ENCODE peak calls at places on chromosomes 1 and 21, in ten cellular contexts. B is astrocyte of the cerebellum; V is HCEC 1CT; E is AG04450; O is effector CD4-positive, alpha-beta T cell; P is CD4-positive, alpha-beta T cell; M is iPS-NIHi11; C is Peyer's patch; G is GM04503; Y is left colon. J is an unnamed sample.

GRCh38 chr1:111089638-111090037 is 50.3 kb downstream of the DRAM2 start:
- DNase-seq in Y (no peak), B (no peak), C (no peak), E (no peak), G (no peak), V (no peak), O (no peak), P (no peak), M (no peak), J (no peak)

GRCh38 chr21:36321325-36322082 is 1.5 kb downstream of the MORC3 start:
- DNase-seq in O (no peak), M (peak), V (peak), P (no peak), Y (no peak), C (no peak), B (no peak), E (no peak), G (no peak), J (peak)

GRCh38 chr1:165492845-165493244 is 47.9 kb upstream of the RXRG start:
- DNase-seq in V (no peak), E (no peak), C (no peak), G (no peak), M (peak), O (no peak), Y (no peak), B (no peak), P (no peak), J (no peak)

GRCh38 chr1:185311589-185312225 is 5.3 kb downstream of the IVNS1ABP start:
- DNase-seq in Y (no peak), O (no peak), V (peak), M (no peak), C (no peak), E (peak), P (no peak), B (no peak), G (no peak), J (no peak)

GRCh38 chr1:182293119-182293589 is 98.4 kb downstream of the GLUL start:
- DNase-seq in G (no peak), M (no peak), Y (no peak), O (no peak), V (no peak), B (no peak), C (no peak), P (no peak), E (no peak), J (no peak)

GRCh38 chr1:192807968-192808587 is 761 bp upstream of the RGS2 start:
- DNase-seq in B (no peak), C (no peak), P (no peak), M (no peak), Y (no peak), G (no peak), O (no peak), E (no peak), V (peak), J (peak)

GRCh38 chr1:65323246-65323645 is 13.9 kb downstream of the DNAJC6 start:
- DNase-seq in C (no peak), B (no peak), O (no peak), E (no peak), P (no peak), V (no peak), Y (no peak), M (no peak), G (no peak), J (no peak)

GRCh38 chr1:87249803-87250202 is 78.9 kb upstream of the LMO4 start:
- DNase-seq in V (no peak), M (no peak), P (no peak), Y (no peak), E (no peak), B (no peak), C (no peak), O (no peak), G (no peak), J (no peak)

GRCh38 chr1:214476958-214477870 is 74.2 kb downstream of the PTPN14 start:
- DNase-seq in O (no peak), Y (no peak), G (peak), E (peak), C (no peak), M (no peak), V (peak), B (peak), P (no peak), J (no peak)

GRCh38 chr1:235072096-235072495 is 56.5 kb downstream of the TOMM20 start:
- DNase-seq in Y (no peak), M (no peak), V (no peak), B (no peak), P (no peak), C (no peak), O (no peak), G (no peak), E (no peak), J (no peak)

GRCh38 chr1:183432548-183432875 is 14.3 kb upstream of the NMNAT2 start:
- DNase-seq in V (peak), C (no peak), P (no peak), E (no peak), G (no peak), O (no peak), M (no peak), B (no peak), Y (no peak), J (no peak)

GRCh38 chr1:169483500-169483966 is 2.2 kb downstream of the SLC19A2 start:
- DNase-seq in P (no peak), C (no peak), M (no peak), B (no peak), E (no peak), G (no peak), V (peak), Y (peak), O (no peak), J (peak)

GRCh38 chr21:46083271-46084040 is 14.5 kb upstream of the COL6A2 start:
- DNase-seq in G (peak), V (no peak), Y (no peak), E (no peak), B (no peak), P (no peak), C (peak), O (no peak), M (no peak), J (no peak)

GRCh38 chr1:119631433-119632102 is 16.5 kb downstream of the ZNF697 start:
- DNase-seq in O (no peak), V (peak), P (no peak), G (no peak), E (peak), Y (peak), C (peak), M (peak), B (peak), J (no peak)

GRCh38 chr1:225454067-225454618 is 26.3 kb upstream of the LBR start:
- DNase-seq in E (no peak), C (no peak), M (no peak), Y (no peak), V (no peak), G (no peak), P (no peak), B (no peak), O (no peak), J (no peak)

GRCh38 chr1:59779949-59780348 is 34.8 kb upstream of the HOOK1 start:
- DNase-seq in G (no peak), V (no peak), P (no peak), O (no peak), M (peak), Y (no peak), B (no peak), C (no peak), E (no peak), J (no peak)

GRCh38 chr21:36388835-36389234 is 3.6 kb downstream of the CHAF1B start:
- DNase-seq in Y (no peak), E (no peak), O (no peak), G (no peak), P (no peak), C (no peak), V (peak), B (peak), M (peak), J (no peak)

GRCh38 chr1:228083871-228084278 is 1.4 kb downstream of the ARF1 start:
- DNase-seq in O (no peak), M (no peak), Y (no peak), C (no peak), E (no peak), B (no peak), G (no peak), V (no peak), P (no peak), J (no peak)

GRCh38 chr1:98086156-98086555 is 165.3 kb upstream of the DPYD start:
- DNase-seq in P (no peak), E (peak), Y (no peak), B (no peak), G (peak), V (peak), C (no peak), M (no peak), O (no peak), J (no peak)

GRCh38 chr1:47386268-47386667 is 29.8 kb upstream of the FOXE3 start:
- DNase-seq in Y (no peak), E (no peak), M (no peak), P (no peak), O (no peak), G (no peak), V (no peak), C (no peak), B (no peak), J (no peak)

GRCh38 chr1:114176366-114176765 is 22.7 kb upstream of the SYT6 start:
- DNase-seq in G (no peak), E (no peak), P (no peak), O (no peak), V (no peak), B (no peak), C (no peak), Y (no peak), M (no peak), J (no peak)

GRCh38 chr1:212470059-212470458 is 37.3 kb downstream of the NENF start:
- DNase-seq in P (no peak), E (peak), M (peak), O (no peak), V (peak), Y (peak), B (peak), C (peak), G (peak), J (peak)

GRCh38 chr1:37020653-37021277 is 13.6 kb downstream of the GRIK3 start:
- DNase-seq in V (no peak), G (no peak), M (peak), P (no peak), B (no peak), Y (no peak), E (no peak), O (no peak), C (no peak), J (no peak)

GRCh38 chr1:4207842-4208692 is 308.0 kb upstream of the C1orf174 start:
- DNase-seq in P (no peak), V (no peak), Y (no peak), C (no peak), G (no peak), O (no peak), B (no peak), M (no peak), E (no peak), J (no peak)

GRCh38 chr1:203306970-203307541 is 1.7 kb downstream of the BTG2 start:
- DNase-seq in C (peak), Y (no peak), E (no peak), P (no peak), V (no peak), B (no peak), M (no peak), G (no peak), O (no peak), J (no peak)

GRCh38 chr21:41393876-41394465 is 32.1 kb upstream of the MX1 start:
- DNase-seq in Y (no peak), V (no peak), C (no peak), O (no peak), E (no peak), M (no peak), P (no peak), B (no peak), G (no peak), J (no peak)

GRCh38 chr1:212488436-212489283 is 55.9 kb downstream of the NENF start:
- DNase-seq in P (no peak), O (no peak), Y (peak), B (peak), V (peak), M (no peak), G (no peak), E (peak), C (no peak), J (peak)

GRCh38 chr1:236904874-236905741 is 99.1 kb downstream of the MT1HL1 start:
- DNase-seq in M (no peak), B (peak), C (no peak), E (peak), Y (no peak), V (peak), G (peak), P (no peak), O (no peak), J (no peak)

GRCh38 chr1:211529011-211529410 is 37.0 kb upstream of the RD3 start:
- DNase-seq in P (no peak), Y (no peak), G (no peak), E (no peak), C (no peak), O (no peak), M (no peak), B (no peak), V (no peak), J (no peak)

GRCh38 chr1:32197837-32198236 is 2.6 kb upstream of the CCDC28B start:
- DNase-seq in Y (no peak), M (no peak), C (no peak), B (no peak), V (no peak), P (no peak), O (no peak), G (no peak), E (no peak), J (no peak)

GRCh38 chr1:185215911-185216310 is 58.9 kb downstream of the SWT1 start:
- DNase-seq in C (no peak), G (no peak), P (no peak), O (no peak), M (no peak), B (no peak), V (peak), E (no peak), Y (no peak), J (no peak)

GRCh38 chr1:84401156-84401555 is 2.9 kb downstream of the DNASE2B start:
- DNase-seq in C (no peak), O (no peak), P (no peak), Y (no peak), B (no peak), E (no peak), V (no peak), G (no peak), M (no peak), J (no peak)

GRCh38 chr1:53080769-53081168 is 18.8 kb downstream of the PODN start:
- DNase-seq in C (peak), Y (no peak), V (no peak), P (no peak), M (no peak), O (no peak), G (no peak), E (no peak), B (no peak), J (no peak)

J was measured in retinal pigment epithelial cell.